ENCODE peak calls at places on chromosomes 11 and 22, in six cellular contexts. One of them, this sample, is unnamed.

GRCh38 chr22:40418366-40419201 is 48.2 kb downstream of the SGSM3 start:
- DNase-seq in activated CD8-positive, alpha-beta T cell treated with anti-CD3 and anti-CD28 coated beads for 36 hours: peak; percentile 69
- DNase-seq in PC-9: no peak
- DNase-seq in Calu3: no peak
- DNase-seq in fibroblast of villous mesenchyme: peak; percentile 51
- DNase-seq in Peyer's patch: no peak
- DNase-seq in this sample: no peak

GRCh38 chr11:124174001-124174400 is 9.1 kb upstream of the OR10D3 start:
- DNase-seq in activated CD8-positive, alpha-beta T cell treated with anti-CD3 and anti-CD28 coated beads for 36 hours: no peak
- DNase-seq in PC-9: peak; percentile 58
- DNase-seq in Calu3: no peak
- DNase-seq in fibroblast of villous mesenchyme: peak; percentile 46
- DNase-seq in Peyer's patch: no peak
- DNase-seq in this sample: no peak

GRCh38 chr22:41405588-41405987 is 23.8 kb downstream of the TEF start:
- DNase-seq in activated CD8-positive, alpha-beta T cell treated with anti-CD3 and anti-CD28 coated beads for 36 hours: peak; percentile 74
- DNase-seq in PC-9: no peak
- DNase-seq in Calu3: no peak
- DNase-seq in fibroblast of villous mesenchyme: no peak
- DNase-seq in Peyer's patch: no peak
- DNase-seq in this sample: peak; percentile 36

GRCh38 chr11:11512929-11513328 is 108.9 kb downstream of the GALNT18 start:
- DNase-seq in activated CD8-positive, alpha-beta T cell treated with anti-CD3 and anti-CD28 coated beads for 36 hours: no peak
- DNase-seq in PC-9: no peak
- DNase-seq in Calu3: no peak
- DNase-seq in fibroblast of villous mesenchyme: no peak
- DNase-seq in Peyer's patch: no peak
- DNase-seq in this sample: no peak

GRCh38 chr11:2693851-2694261 is 5.9 kb downstream of the KCNQ1OT1 start:
- DNase-seq in activated CD8-positive, alpha-beta T cell treated with anti-CD3 and anti-CD28 coated beads for 36 hours: no peak
- DNase-seq in PC-9: no peak
- DNase-seq in Calu3: no peak
- DNase-seq in fibroblast of villous mesenchyme: no peak
- DNase-seq in Peyer's patch: peak; percentile 43
- DNase-seq in this sample: no peak

GRCh38 chr22:20953668-20954500 is 13.2 kb upstream of the AIFM3 start:
- DNase-seq in activated CD8-positive, alpha-beta T cell treated with anti-CD3 and anti-CD28 coated beads for 36 hours: no peak
- DNase-seq in PC-9: no peak
- DNase-seq in Calu3: no peak
- DNase-seq in fibroblast of villous mesenchyme: peak; percentile 89
- DNase-seq in Peyer's patch: no peak
- DNase-seq in this sample: no peak

GRCh38 chr11:3206128-3206921 is 12.3 kb downstream of the MRGPRG start:
- DNase-seq in activated CD8-positive, alpha-beta T cell treated with anti-CD3 and anti-CD28 coated beads for 36 hours: no peak
- DNase-seq in PC-9: no peak
- DNase-seq in Calu3: no peak
- DNase-seq in fibroblast of villous mesenchyme: no peak
- DNase-seq in Peyer's patch: no peak
- DNase-seq in this sample: peak; percentile 2

GRCh38 chr22:23204541-23205157 is 24.3 kb downstream of the BCR start:
- DNase-seq in activated CD8-positive, alpha-beta T cell treated with anti-CD3 and anti-CD28 coated beads for 36 hours: no peak
- DNase-seq in PC-9: no peak
- DNase-seq in Calu3: no peak
- DNase-seq in fibroblast of villous mesenchyme: no peak
- DNase-seq in Peyer's patch: no peak
- DNase-seq in this sample: peak; percentile 79

GRCh38 chr22:45503816-45504702 is 1.4 kb downstream of the FBLN1 start:
- DNase-seq in activated CD8-positive, alpha-beta T cell treated with anti-CD3 and anti-CD28 coated beads for 36 hours: peak; percentile 38
- DNase-seq in PC-9: peak; percentile 35
- DNase-seq in Calu3: no peak
- DNase-seq in fibroblast of villous mesenchyme: peak; percentile 64
- DNase-seq in Peyer's patch: no peak
- DNase-seq in this sample: no peak

GRCh38 chr22:47658182-47658581 is 895.7 kb downstream of the TBC1D22A start:
- DNase-seq in activated CD8-positive, alpha-beta T cell treated with anti-CD3 and anti-CD28 coated beads for 36 hours: no peak
- DNase-seq in PC-9: no peak
- DNase-seq in Calu3: no peak
- DNase-seq in fibroblast of villous mesenchyme: no peak
- DNase-seq in Peyer's patch: no peak
- DNase-seq in this sample: no peak

GRCh38 chr11:9568854-9569587 is 4.4 kb upstream of the WEE1 start:
- DNase-seq in activated CD8-positive, alpha-beta T cell treated with anti-CD3 and anti-CD28 coated beads for 36 hours: no peak
- DNase-seq in PC-9: peak; percentile 97
- DNase-seq in Calu3: peak; percentile 74
- DNase-seq in fibroblast of villous mesenchyme: peak; percentile 94
- DNase-seq in Peyer's patch: peak; percentile 90
- DNase-seq in this sample: peak; percentile 67

GRCh38 chr11:48043111-48043997 is 63.0 kb downstream of the PTPRJ start:
- DNase-seq in activated CD8-positive, alpha-beta T cell treated with anti-CD3 and anti-CD28 coated beads for 36 hours: peak; percentile 40
- DNase-seq in PC-9: peak; percentile 1
- DNase-seq in Calu3: no peak
- DNase-seq in fibroblast of villous mesenchyme: no peak
- DNase-seq in Peyer's patch: peak; percentile 61
- DNase-seq in this sample: no peak

GRCh38 chr11:117037952-117038350 is 60.3 kb downstream of the SIK3 start:
- DNase-seq in activated CD8-positive, alpha-beta T cell treated with anti-CD3 and anti-CD28 coated beads for 36 hours: no peak
- DNase-seq in PC-9: no peak
- DNase-seq in Calu3: no peak
- DNase-seq in fibroblast of villous mesenchyme: no peak
- DNase-seq in Peyer's patch: no peak
- DNase-seq in this sample: no peak

GRCh38 chr22:40552070-40552469 is 84.4 kb downstream of the MRTFA start:
- DNase-seq in activated CD8-positive, alpha-beta T cell treated with anti-CD3 and anti-CD28 coated beads for 36 hours: no peak
- DNase-seq in PC-9: no peak
- DNase-seq in Calu3: no peak
- DNase-seq in fibroblast of villous mesenchyme: peak; percentile 63
- DNase-seq in Peyer's patch: no peak
- DNase-seq in this sample: no peak

GRCh38 chr11:46729110-46730027 is 10.4 kb downstream of the F2 start:
- DNase-seq in activated CD8-positive, alpha-beta T cell treated with anti-CD3 and anti-CD28 coated beads for 36 hours: no peak
- DNase-seq in PC-9: no peak
- DNase-seq in Calu3: no peak
- DNase-seq in fibroblast of villous mesenchyme: no peak
- DNase-seq in Peyer's patch: no peak
- DNase-seq in this sample: peak; percentile 46

GRCh38 chr11:8732276-8732675 is 49.7 kb downstream of the RPL27A start:
- DNase-seq in activated CD8-positive, alpha-beta T cell treated with anti-CD3 and anti-CD28 coated beads for 36 hours: no peak
- DNase-seq in PC-9: no peak
- DNase-seq in Calu3: no peak
- DNase-seq in fibroblast of villous mesenchyme: no peak
- DNase-seq in Peyer's patch: no peak
- DNase-seq in this sample: no peak

GRCh38 chr11:57751676-57752253 is at the start of gene BTBD18:
- DNase-seq in activated CD8-positive, alpha-beta T cell treated with anti-CD3 and anti-CD28 coated beads for 36 hours: no peak
- DNase-seq in PC-9: peak; percentile 50
- DNase-seq in Calu3: peak; percentile 54
- DNase-seq in fibroblast of villous mesenchyme: peak; percentile 64
- DNase-seq in Peyer's patch: peak; percentile 68
- DNase-seq in this sample: peak; percentile 58

GRCh38 chr11:107359701-107360100 is 97.9 kb downstream of the CWF19L2 start:
- DNase-seq in activated CD8-positive, alpha-beta T cell treated with anti-CD3 and anti-CD28 coated beads for 36 hours: no peak
- DNase-seq in PC-9: no peak
- DNase-seq in Calu3: no peak
- DNase-seq in fibroblast of villous mesenchyme: no peak
- DNase-seq in Peyer's patch: no peak
- DNase-seq in this sample: no peak

GRCh38 chr11:67490727-67491065 is 7.9 kb downstream of the AIP start:
- DNase-seq in activated CD8-positive, alpha-beta T cell treated with anti-CD3 and anti-CD28 coated beads for 36 hours: no peak
- DNase-seq in PC-9: no peak
- DNase-seq in Calu3: no peak
- DNase-seq in fibroblast of villous mesenchyme: no peak
- DNase-seq in Peyer's patch: no peak
- DNase-seq in this sample: no peak

GRCh38 chr22:29061773-29062172 is at the start of gene C22orf31:
- DNase-seq in activated CD8-positive, alpha-beta T cell treated with anti-CD3 and anti-CD28 coated beads for 36 hours: no peak
- DNase-seq in PC-9: no peak
- DNase-seq in Calu3: no peak
- DNase-seq in fibroblast of villous mesenchyme: no peak
- DNase-seq in Peyer's patch: no peak
- DNase-seq in this sample: no peak

GRCh38 chr11:68978931-68979591 is 1.7 kb downstream of the MRGPRD start:
- DNase-seq in activated CD8-positive, alpha-beta T cell treated with anti-CD3 and anti-CD28 coated beads for 36 hours: no peak
- DNase-seq in PC-9: no peak
- DNase-seq in Calu3: no peak
- DNase-seq in fibroblast of villous mesenchyme: no peak
- DNase-seq in Peyer's patch: peak; percentile 32
- DNase-seq in this sample: no peak

GRCh38 chr11:43119275-43119970 is 192.4 kb upstream of the API5 start:
- DNase-seq in activated CD8-positive, alpha-beta T cell treated with anti-CD3 and anti-CD28 coated beads for 36 hours: no peak
- DNase-seq in PC-9: no peak
- DNase-seq in Calu3: no peak
- DNase-seq in fibroblast of villous mesenchyme: no peak
- DNase-seq in Peyer's patch: no peak
- DNase-seq in this sample: no peak

GRCh38 chr11:2693271-2693833 is 6.4 kb downstream of the KCNQ1OT1 start:
- DNase-seq in activated CD8-positive, alpha-beta T cell treated with anti-CD3 and anti-CD28 coated beads for 36 hours: no peak
- DNase-seq in PC-9: no peak
- DNase-seq in Calu3: no peak
- DNase-seq in fibroblast of villous mesenchyme: no peak
- DNase-seq in Peyer's patch: peak; percentile 39
- DNase-seq in this sample: no peak

GRCh38 chr11:118907749-118908106 is 18.0 kb downstream of the BCL9L start:
- DNase-seq in activated CD8-positive, alpha-beta T cell treated with anti-CD3 and anti-CD28 coated beads for 36 hours: no peak
- DNase-seq in PC-9: no peak
- DNase-seq in Calu3: no peak
- DNase-seq in fibroblast of villous mesenchyme: no peak
- DNase-seq in Peyer's patch: no peak
- DNase-seq in this sample: no peak

GRCh38 chr11:117199061-117199915 is at the start of gene TAGLN:
- DNase-seq in activated CD8-positive, alpha-beta T cell treated with anti-CD3 and anti-CD28 coated beads for 36 hours: no peak
- DNase-seq in PC-9: no peak
- DNase-seq in Calu3: peak; percentile 49
- DNase-seq in fibroblast of villous mesenchyme: peak; percentile 93
- DNase-seq in Peyer's patch: peak; percentile 70
- DNase-seq in this sample: peak; percentile 67

GRCh38 chr11:57641426-57641825 is 8.3 kb downstream of the YPEL4 start:
- DNase-seq in activated CD8-positive, alpha-beta T cell treated with anti-CD3 and anti-CD28 coated beads for 36 hours: peak; percentile 32
- DNase-seq in PC-9: no peak
- DNase-seq in Calu3: peak; percentile 23
- DNase-seq in fibroblast of villous mesenchyme: peak; percentile 77
- DNase-seq in Peyer's patch: no peak
- DNase-seq in this sample: no peak

GRCh38 chr11:11701070-11701469 is 79.3 kb upstream of the GALNT18 start:
- DNase-seq in activated CD8-positive, alpha-beta T cell treated with anti-CD3 and anti-CD28 coated beads for 36 hours: no peak
- DNase-seq in PC-9: no peak
- DNase-seq in Calu3: no peak
- DNase-seq in fibroblast of villous mesenchyme: no peak
- DNase-seq in Peyer's patch: no peak
- DNase-seq in this sample: no peak

DNA sequence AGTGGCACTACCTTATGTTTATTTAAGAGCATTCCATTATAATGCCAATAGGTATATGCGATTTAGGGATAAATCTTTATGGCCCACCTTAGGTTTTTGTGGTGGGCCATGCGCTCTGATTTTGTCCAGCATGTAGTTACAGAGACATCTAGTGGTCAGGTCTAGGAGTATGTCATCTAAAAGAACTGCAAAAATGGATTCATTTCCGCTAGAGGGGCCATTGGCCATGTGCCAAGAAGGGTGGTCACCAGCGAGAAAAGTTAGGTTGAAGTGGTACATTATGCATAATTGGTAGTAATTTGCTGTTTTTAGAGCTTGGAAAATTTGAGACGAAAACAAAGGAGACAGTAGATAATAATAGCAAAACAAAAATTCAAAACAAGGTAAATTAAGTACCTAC is 27.7 kb downstream of the LRRC4C start:
- DNase-seq in activated CD8-positive, alpha-beta T cell treated with anti-CD3 and anti-CD28 coated beads for 36 hours: no peak
- DNase-seq in PC-9: no peak
- DNase-seq in Calu3: no peak
- DNase-seq in fibroblast of villous mesenchyme: no peak
- DNase-seq in Peyer's patch: no peak
- DNase-seq in this sample: no peak
- TF ChIP-seq CTCF in activated CD8-positive, alpha-beta T cell treated with anti-CD3 and anti-CD28 coated beads for 36 hours: peak; percentile 17
- TF ChIP-seq CTCF in PC-9: peak; percentile 42
- TF ChIP-seq CTCF in Calu3: no peak
- TF ChIP-seq CTCF in fibroblast of villous mesenchyme: no peak
- TF ChIP-seq CTCF in Peyer's patch: no peak
- TF ChIP-seq CTCF in this sample: peak; percentile 12

GRCh38 chr11:5362017-5362625 is 10.8 kb downstream of the OR51B6 start:
- DNase-seq in activated CD8-positive, alpha-beta T cell treated with anti-CD3 and anti-CD28 coated beads for 36 hours: no peak
- DNase-seq in PC-9: no peak
- DNase-seq in Calu3: no peak
- DNase-seq in fibroblast of villous mesenchyme: no peak
- DNase-seq in Peyer's patch: no peak
- DNase-seq in this sample: no peak
- TF ChIP-seq CTCF in activated CD8-positive, alpha-beta T cell treated with anti-CD3 and anti-CD28 coated beads for 36 hours: no peak
- TF ChIP-seq CTCF in PC-9: no peak
- TF ChIP-seq CTCF in Calu3: no peak
- TF ChIP-seq CTCF in fibroblast of villous mesenchyme: no peak
- TF ChIP-seq CTCF in Peyer's patch: no peak
- TF ChIP-seq CTCF in this sample: no peak

DNA sequence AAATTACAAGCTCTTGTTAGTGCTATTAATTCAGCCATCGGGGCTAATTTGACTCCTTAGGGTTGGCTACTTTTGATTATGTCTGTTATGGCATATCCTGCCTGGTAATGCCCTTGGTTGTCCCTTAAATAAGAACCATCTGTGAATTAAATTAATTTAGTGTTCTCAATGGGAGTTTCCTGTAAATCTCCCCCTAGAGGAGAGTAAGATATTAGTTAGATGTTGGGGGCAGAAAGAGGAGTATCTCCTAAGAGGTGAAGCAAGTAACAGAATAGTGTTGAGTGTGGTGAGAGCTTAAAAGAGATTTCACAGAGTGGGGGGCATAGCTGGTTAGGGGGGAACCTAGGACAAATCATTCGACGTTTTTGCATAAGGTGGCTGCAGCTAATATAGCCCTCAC is 1126.9 kb downstream of the JRKL start:
- DNase-seq in activated CD8-positive, alpha-beta T cell treated with anti-CD3 and anti-CD28 coated beads for 36 hours: no peak
- DNase-seq in PC-9: no peak
- DNase-seq in Calu3: no peak
- DNase-seq in fibroblast of villous mesenchyme: no peak
- DNase-seq in Peyer's patch: no peak
- DNase-seq in this sample: no peak
- TF ChIP-seq CTCF in activated CD8-positive, alpha-beta T cell treated with anti-CD3 and anti-CD28 coated beads for 36 hours: no peak
- TF ChIP-seq CTCF in PC-9: peak; percentile 33
- TF ChIP-seq CTCF in Calu3: no peak
- TF ChIP-seq CTCF in fibroblast of villous mesenchyme: no peak
- TF ChIP-seq CTCF in Peyer's patch: no peak
- TF ChIP-seq CTCF in this sample: no peak

GRCh38 chr11:22189660-22190059 is 3.2 kb upstream of the ANO5 start:
- DNase-seq in activated CD8-positive, alpha-beta T cell treated with anti-CD3 and anti-CD28 coated beads for 36 hours: no peak
- DNase-seq in PC-9: no peak
- DNase-seq in Calu3: no peak
- DNase-seq in fibroblast of villous mesenchyme: no peak
- DNase-seq in Peyer's patch: no peak
- DNase-seq in this sample: no peak

GRCh38 chr11:22190827-22191463 is 1.9 kb upstream of the ANO5 start:
- DNase-seq in activated CD8-positive, alpha-beta T cell treated with anti-CD3 and anti-CD28 coated beads for 36 hours: no peak
- DNase-seq in PC-9: no peak
- DNase-seq in Calu3: no peak
- DNase-seq in fibroblast of villous mesenchyme: no peak
- DNase-seq in Peyer's patch: no peak
- DNase-seq in this sample: no peak

GRCh38 chr11:22193348-22194051 is 615 bp downstream of the ANO5 start:
- DNase-seq in activated CD8-positive, alpha-beta T cell treated with anti-CD3 and anti-CD28 coated beads for 36 hours: no peak
- DNase-seq in PC-9: no peak
- DNase-seq in Calu3: peak; percentile 27
- DNase-seq in fibroblast of villous mesenchyme: no peak
- DNase-seq in Peyer's patch: peak; percentile 47
- DNase-seq in this sample: peak; percentile 27

GRCh38 chr11:22192642-22193347 is at the start of gene ANO5:
- DNase-seq in activated CD8-positive, alpha-beta T cell treated with anti-CD3 and anti-CD28 coated beads for 36 hours: no peak
- DNase-seq in PC-9: no peak
- DNase-seq in Calu3: peak; percentile 77
- DNase-seq in fibroblast of villous mesenchyme: no peak
- DNase-seq in Peyer's patch: peak; percentile 74
- DNase-seq in this sample: peak; percentile 70

GRCh38 chr11:22192289-22192641 is 620 bp upstream of the ANO5 start:
- DNase-seq in activated CD8-positive, alpha-beta T cell treated with anti-CD3 and anti-CD28 coated beads for 36 hours: no peak
- DNase-seq in PC-9: no peak
- DNase-seq in Calu3: peak; percentile 38
- DNase-seq in fibroblast of villous mesenchyme: no peak
- DNase-seq in Peyer's patch: peak; percentile 51
- DNase-seq in this sample: no peak
- TF ChIP-seq CTCF in activated CD8-positive, alpha-beta T cell treated with anti-CD3 and anti-CD28 coated beads for 36 hours: no peak
- TF ChIP-seq CTCF in PC-9: no peak
- TF ChIP-seq CTCF in Calu3: no peak
- TF ChIP-seq CTCF in fibroblast of villous mesenchyme: no peak
- TF ChIP-seq CTCF in Peyer's patch: no peak
- TF ChIP-seq CTCF in this sample: no peak

This sample was measured in pancreas.